ENCODE peak calls at places on chromosomes 11 and 22, in ten cellular contexts. I, J, V, T, W, K, L, P, U and G are unnamed samples.

GRCh38 chr11:56251954-56252353 is at the start of gene OR5T3:
- DNase-seq in I (no peak), J (no peak), V (no peak), T (no peak), W (no peak), K (no peak), L (no peak), P (no peak), U (no peak), G (no peak)

GRCh38 chr22:39471421-39472141 is 14.8 kb downstream of the MGAT3 start:
- DNase-seq in I (no peak), J (no peak), V (peak; percentile 59), T (peak; percentile 34), W (peak; percentile 48), K (no peak), L (no peak), P (no peak), U (no peak), G (no peak)

GRCh38 chr11:31001432-31001831 is 368.1 kb downstream of the DCDC1 start:
- DNase-seq in I (no peak), J (no peak), V (no peak), T (no peak), W (no peak), K (no peak), L (no peak), P (peak; percentile 4), U (no peak), G (no peak)

GRCh38 chr11:60871378-60872061 is 4.2 kb downstream of the ZP1 start:
- DNase-seq in I (no peak), J (peak; percentile 16), V (no peak), T (no peak), W (peak; percentile 56), K (no peak), L (peak; percentile 60), P (peak; percentile 29), U (no peak), G (no peak)

GRCh38 chr11:110177057-110177397 is 83.8 kb downstream of the ZC3H12C start:
- DNase-seq in I (no peak), J (no peak), V (no peak), T (no peak), W (no peak), K (no peak), L (no peak), P (no peak), U (no peak), G (no peak)

GRCh38 chr11:11416917-11417316 is 63.9 kb upstream of the CSNK2A3 start:
- DNase-seq in I (peak; percentile 77), J (no peak), V (no peak), T (no peak), W (peak; percentile 89), K (no peak), L (no peak), P (no peak), U (no peak), G (no peak)

GRCh38 chr11:5807580-5807979 is 1.1 kb upstream of the OR52N2 start:
- DNase-seq in I (no peak), J (no peak), V (no peak), T (no peak), W (no peak), K (no peak), L (no peak), P (no peak), U (no peak), G (no peak)

GRCh38 chr11:116955548-116955947 is 118.1 kb upstream of the APOA1 start:
- DNase-seq in I (no peak), J (no peak), V (no peak), T (no peak), W (no peak), K (no peak), L (no peak), P (no peak), U (no peak), G (no peak)

GRCh38 chr11:107969219-107969618 is 39.5 kb upstream of the CUL5 start:
- DNase-seq in I (no peak), J (no peak), V (no peak), T (no peak), W (peak; percentile 2), K (no peak), L (no peak), P (peak; percentile 30), U (no peak), G (no peak)

GRCh38 chr11:107973641-107974040 is 35.1 kb upstream of the CUL5 start:
- DNase-seq in I (no peak), J (no peak), V (no peak), T (no peak), W (no peak), K (no peak), L (no peak), P (no peak), U (no peak), G (no peak)

DNA sequence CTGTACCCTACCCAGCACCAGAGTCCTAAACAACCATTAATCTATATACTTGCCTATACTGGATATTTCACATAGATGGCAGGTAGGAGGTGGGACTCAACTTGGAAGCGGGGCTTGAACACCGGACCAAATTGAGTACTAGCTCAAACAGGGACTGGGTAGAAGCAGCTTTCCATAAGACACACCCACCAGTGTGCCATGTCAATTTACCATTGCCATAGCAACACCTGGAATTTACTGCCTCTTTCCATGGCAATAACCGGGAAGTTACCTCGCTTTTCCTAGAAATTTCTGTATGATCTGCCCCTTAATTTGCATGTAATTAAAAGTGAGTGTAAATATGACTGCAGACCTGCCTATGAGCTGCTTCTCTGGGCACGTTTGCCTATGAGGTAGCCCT is 38.6 kb upstream of the CUL5 start:
- DNase-seq in I (no peak), J (no peak), V (no peak), T (no peak), W (no peak), K (no peak), L (no peak), P (no peak), U (no peak), G (no peak)
- H3K27me3 ChIP-seq in I (peaks cover 25% of the 10 kb centered on the region), J (no peaks in the 10 kb centered on the region), V (no peaks in the 10 kb centered on the region), T (no peaks in the 10 kb centered on the region), W (peaks cover 3% of the 10 kb centered on the region), K (no peaks in the 10 kb centered on the region), L (no peaks in the 10 kb centered on the region), P (no peaks in the 10 kb centered on the region), U (no peaks in the 10 kb centered on the region), G (no peaks in the 10 kb centered on the region)

GRCh38 chr22:38292694-38293093 is 19.9 kb upstream of the TMEM184B start:
- DNase-seq in I (no peak), J (no peak), V (no peak), T (no peak), W (no peak), K (no peak), L (no peak), P (no peak), U (no peak), G (no peak)
- H3K27ac ChIP-seq in I (no peak overlapping the region), J (peak overlapping the region; percentile 44), V (no peak overlapping the region), T (peak overlapping the region; percentile 0), W (no peak overlapping the region), K (no peak overlapping the region), L (peak overlapping the region; percentile 30), P (no peak overlapping the region), U (peak overlapping the region; percentile 5), G (no peak overlapping the region)

GRCh38 chr22:20656902-20657836 is 116.7 kb upstream of the SERPIND1 start:
- DNase-seq in I (no peak), J (no peak), V (no peak), T (no peak), W (no peak), K (no peak), L (no peak), P (no peak), U (no peak), G (no peak)

GRCh38 chr22:20655623-20656022 is 118.3 kb upstream of the SERPIND1 start:
- DNase-seq in I (no peak), J (no peak), V (no peak), T (no peak), W (no peak), K (no peak), L (no peak), P (no peak), U (no peak), G (no peak)

GRCh38 chr22:20657963-20658362 is 116.0 kb upstream of the SERPIND1 start:
- DNase-seq in I (no peak), J (no peak), V (no peak), T (no peak), W (no peak), K (no peak), L (no peak), P (no peak), U (no peak), G (no peak)

GRCh38 chr22:20654343-20655208 is 119.3 kb upstream of the SERPIND1 start:
- DNase-seq in I (no peak), J (no peak), V (no peak), T (no peak), W (no peak), K (no peak), L (no peak), P (no peak), U (no peak), G (no peak)

DNA sequence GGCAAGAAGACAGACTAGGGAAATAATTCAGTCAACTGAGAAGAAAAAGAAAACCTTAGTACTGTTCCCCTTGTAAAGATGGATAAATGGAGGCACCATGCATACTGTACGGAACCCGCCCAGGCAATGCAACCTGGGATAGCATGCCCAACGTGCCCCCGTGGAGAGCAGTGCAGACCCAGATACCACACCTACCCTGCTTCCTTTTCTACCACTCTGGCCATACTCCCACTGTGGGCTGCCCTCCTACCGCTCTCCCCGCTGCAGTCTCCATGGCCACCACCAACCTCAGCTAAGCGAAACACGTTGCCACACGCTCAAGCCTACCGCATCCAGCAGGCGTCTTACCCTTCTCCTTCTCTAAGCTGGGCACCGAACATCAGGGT is 117.4 kb upstream of the SERPIND1 start:
- DNase-seq in I (no peak), J (no peak), V (no peak), T (no peak), W (no peak), K (no peak), L (no peak), P (no peak), U (no peak), G (no peak)
- H3K9me3 ChIP-seq in I (no peaks in the 10 kb centered on the region), J (no peaks in the 10 kb centered on the region), V (no peaks in the 10 kb centered on the region), T (no peaks in the 10 kb centered on the region), W (no peaks in the 10 kb centered on the region), K (no peaks in the 10 kb centered on the region), L (no peaks in the 10 kb centered on the region), P (no peaks in the 10 kb centered on the region), U (no peaks in the 10 kb centered on the region), G (no peaks in the 10 kb centered on the region)

GRCh38 chr22:22133910-22134309 is 110.7 kb upstream of the VPREB1 start:
- DNase-seq in I (no peak), J (no peak), V (no peak), T (no peak), W (no peak), K (no peak), L (no peak), P (no peak), U (no peak), G (no peak)

GRCh38 chr22:22128440-22128839 is 116.1 kb upstream of the VPREB1 start:
- DNase-seq in I (no peak), J (no peak), V (no peak), T (no peak), W (no peak), K (no peak), L (no peak), P (no peak), U (no peak), G (no peak)

GRCh38 chr22:22129387-22129786 is 115.2 kb upstream of the VPREB1 start:
- DNase-seq in I (no peak), J (no peak), V (no peak), T (no peak), W (no peak), K (no peak), L (no peak), P (no peak), U (no peak), G (no peak)

GRCh38 chr22:22127100-22127499 is 117.5 kb upstream of the VPREB1 start:
- DNase-seq in I (no peak), J (no peak), V (no peak), T (no peak), W (no peak), K (no peak), L (no peak), P (no peak), U (no peak), G (no peak)

DNA sequence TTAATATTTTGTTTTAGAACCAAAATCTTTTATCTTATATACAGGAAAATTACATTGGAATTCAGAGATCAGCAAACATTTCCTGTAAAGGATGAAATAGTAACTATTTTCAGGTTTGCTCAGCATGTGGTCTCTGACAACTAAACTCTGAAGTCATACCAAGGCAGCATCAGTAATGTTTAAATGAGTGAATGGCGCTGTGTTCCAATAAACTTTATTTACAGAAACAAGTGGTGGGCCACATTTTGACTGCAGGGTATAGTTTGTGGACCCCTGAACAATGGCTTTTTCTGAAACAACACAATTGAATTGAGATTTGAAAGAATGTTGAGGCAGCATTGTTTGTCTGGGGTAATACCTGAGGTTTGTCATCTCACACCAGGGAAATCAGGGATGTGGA is 113.6 kb upstream of the VPREB1 start:
- DNase-seq in I (no peak), J (no peak), V (no peak), T (no peak), W (no peak), K (no peak), L (no peak), P (no peak), U (no peak), G (no peak)
- H3K27me3 ChIP-seq in I (peaks cover 35% of the 10 kb centered on the region), J (peaks cover 2% of the 10 kb centered on the region), V (no peaks in the 10 kb centered on the region), T (peaks cover 11% of the 10 kb centered on the region), W (peaks cover 45% of the 10 kb centered on the region), K (no peaks in the 10 kb centered on the region), L (no peaks in the 10 kb centered on the region), P (peaks cover 6% of the 10 kb centered on the region), U (no peaks in the 10 kb centered on the region), G (no peaks in the 10 kb centered on the region)